ENCODE peak calls at places on chromosome 20, in eight cellular contexts. O is AG08395; M is anterior cingulate cortex; P is mucosa of descending colon; A is activated naive CD8-positive, alpha-beta T cell treated with anti-CD3 and anti-CD28 coated beads for 36 hours; Y is occipital lobe; D is activated CD8-positive, alpha-beta memory T cell treated with anti-CD3 and anti-CD28 coated beads for 1 hour; J is hepatocyte. C is an unnamed sample.

GRCh38 chr20:5065489-5066383 is 54.0 kb downstream of the PCNA start:
- DNase-seq in O (peak; percentile 97), A (no peak), M (no peak), D (no peak), J (no peak), P (peak; percentile 72), Y (peak; percentile 25), C (peak; percentile 77)

GRCh38 chr20:62117658-62118057 is 4.6 kb upstream of the LSM14B start:
- DNase-seq in A (peak; percentile 65), P (peak; percentile 82), D (peak; percentile 47), J (no peak), O (no peak), M (no peak), Y (no peak), C (no peak)

GRCh38 chr20:20465259-20465658 is 97.4 kb downstream of the INSM1 start:
- DNase-seq in M (no peak), D (no peak), Y (peak; percentile 6), A (no peak), J (no peak), O (no peak), P (no peak), C (no peak)

GRCh38 chr20:63252157-63252780 is 2.0 kb downstream of the NKAIN4 start:
- DNase-seq in J (no peak), P (no peak), A (no peak), D (no peak), Y (no peak), O (no peak), M (peak; percentile 58), C (no peak)

GRCh38 chr20:38214871-38215788 is 45.4 kb downstream of the KIAA1755 start:
- DNase-seq in D (no peak), M (no peak), P (no peak), O (no peak), J (no peak), A (no peak), Y (no peak), C (no peak)

GRCh38 chr20:50331469-50332251 is 141.0 kb downstream of the CEBPB start:
- DNase-seq in M (no peak), J (no peak), D (no peak), A (no peak), P (no peak), Y (no peak), O (no peak), C (no peak)

GRCh38 chr20:63687419-63688233 is 8.8 kb upstream of the TNFRSF6B start:
- DNase-seq in P (peak; percentile 63), M (no peak), Y (no peak), J (no peak), O (no peak), D (no peak), A (no peak), C (no peak)

GRCh38 chr20:49675368-49676151 is 38.1 kb downstream of the B4GALT5 start:
- DNase-seq in A (no peak), P (no peak), Y (no peak), O (no peak), M (no peak), J (peak; percentile 59), D (no peak), C (no peak)

GRCh38 chr20:43722153-43722505 is 4.7 kb downstream of the GTSF1L start:
- DNase-seq in P (no peak), O (no peak), M (no peak), Y (no peak), D (no peak), A (peak; percentile 54), J (no peak), C (no peak)

GRCh38 chr20:31605902-31606677 is 1.0 kb downstream of the ID1 start:
- DNase-seq in P (peak; percentile 66), Y (no peak), O (no peak), D (no peak), M (no peak), J (peak; percentile 59), A (no peak), C (peak; percentile 47)

GRCh38 chr20:16615199-16615598 is 42.0 kb upstream of the KIF16B start:
- DNase-seq in J (peak; percentile 66), M (no peak), P (no peak), Y (peak; percentile 6), A (no peak), O (peak; percentile 20), D (no peak), C (no peak)

GRCh38 chr20:24458441-24458840 is 11.0 kb upstream of the SYNDIG1 start:
- DNase-seq in M (no peak), Y (no peak), J (no peak), A (no peak), O (no peak), D (no peak), P (no peak), C (no peak)

GRCh38 chr20:14451458-14451857 is 114.0 kb upstream of the FLRT3 start:
- DNase-seq in M (no peak), O (no peak), Y (no peak), D (no peak), A (no peak), P (no peak), J (no peak), C (no peak)

GRCh38 chr20:2692036-2692885 is at the start of gene EBF4:
- DNase-seq in O (peak; percentile 46), A (peak; percentile 36), J (peak; percentile 73), Y (no peak), D (no peak), P (no peak), M (no peak), C (no peak)